ENCODE peak calls at places on chromosomes 4 and X, in seven cellular contexts. S is IMR-90, D is colonic mucosa, G is heart left ventricle, U is tibial artery, L is kidney epithelial cell, Q is left lung. H is an unnamed sample.

GRCh38 chr4:75432683-75433082 is 81.5 kb downstream of the RCHY1 start:
- DNase-seq in S (peak; percentile 7), D (no peak), G (no peak), U (no peak), L (no peak), Q (no peak), H (no peak)

GRCh38 chr4:156547439-156547838 is 424.2 kb downstream of the PDGFC start:
- DNase-seq in S (peak; percentile 97), D (no peak), G (no peak), U (no peak), L (peak; percentile 88), Q (no peak), H (peak; percentile 87)

GRCh38 chr4:101885574-101885973 is 95.0 kb downstream of the BANK1 start:
- DNase-seq in S (no peak), D (no peak), G (no peak), U (no peak), L (no peak), Q (no peak), H (no peak)

GRCh38 chrX:56569378-56570061 is 6.1 kb downstream of the UBQLN2 start:
- DNase-seq in S (peak; percentile 3), D (no peak), G (no peak), U (no peak), L (no peak), Q (no peak), H (no peak)

GRCh38 chrX:38216642-38217041 is 4.0 kb downstream of the SRPX start:
- DNase-seq in S (no peak), D (no peak), G (no peak), U (no peak), L (no peak), Q (no peak), H (no peak)

GRCh38 chr4:6339818-6340445 is 70.3 kb downstream of the WFS1 start:
- DNase-seq in S (no peak), D (no peak), G (no peak), U (no peak), L (no peak), Q (peak; percentile 63), H (no peak)

GRCh38 chr4:82839624-82840023 is 41.0 kb upstream of the SCD5 start:
- DNase-seq in S (peak; percentile 69), D (no peak), G (no peak), U (no peak), L (no peak), Q (no peak), H (no peak)

GRCh38 chr4:8283161-8283560 is 13.6 kb downstream of the HTRA3 start:
- DNase-seq in S (no peak), D (no peak), G (peak; percentile 17), U (no peak), L (no peak), Q (peak; percentile 51), H (no peak)

GRCh38 chrX:73964607-73965006 is 339.4 kb upstream of the ZCCHC13 start:
- DNase-seq in S (no peak), D (no peak), G (no peak), U (no peak), L (peak; percentile 41), Q (no peak), H (no peak)

GRCh38 chr4:155079866-155080265 is 128.6 kb upstream of the NPY2R start:
- DNase-seq in S (no peak), D (no peak), G (no peak), U (no peak), L (peak; percentile 14), Q (no peak), H (no peak)

GRCh38 chr4:119977135-119977534 is 89.5 kb downstream of the MAD2L1 start:
- DNase-seq in S (no peak), D (no peak), G (no peak), U (no peak), L (no peak), Q (no peak), H (no peak)

GRCh38 chrX:131729295-131729694 is 185.4 kb downstream of the OR13H1 start:
- DNase-seq in S (peak; percentile 88), D (peak; percentile 89), G (peak; percentile 90), U (no peak), L (no peak), Q (no peak), H (no peak)

GRCh38 chr4:4200624-4201023 is 26.1 kb downstream of the OTOP1 start:
- DNase-seq in S (peak; percentile 4), D (no peak), G (no peak), U (no peak), L (no peak), Q (no peak), H (no peak)

GRCh38 chrX:36898301-36898700 is 109.9 kb upstream of the FAM47C start:
- DNase-seq in S (peak; percentile 0), D (no peak), G (no peak), U (no peak), L (peak; percentile 2), Q (no peak), H (no peak)

GRCh38 chr4:108068422-108068821 is 78.7 kb downstream of the HADH start:
- DNase-seq in S (no peak), D (no peak), G (no peak), U (no peak), L (no peak), Q (no peak), H (peak; percentile 31)

DNA sequence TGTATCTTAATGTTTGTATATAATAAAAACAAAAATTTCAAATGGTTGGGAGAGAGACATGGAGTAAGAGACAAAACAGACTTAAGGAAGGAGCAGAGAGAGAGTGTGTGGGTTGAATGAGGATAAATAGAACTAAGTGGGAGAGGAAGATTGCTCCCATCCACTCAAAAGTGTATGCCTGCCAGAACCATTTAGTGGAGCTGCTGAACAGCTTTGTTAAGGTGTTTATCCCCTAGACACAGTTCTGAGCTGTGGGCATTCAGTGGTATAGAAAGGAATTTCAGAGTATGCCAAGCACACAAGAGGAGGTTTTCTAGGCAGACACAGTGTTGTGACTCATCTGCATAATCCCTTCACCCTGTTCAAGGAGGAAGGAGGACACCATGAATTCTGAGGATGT is 508.6 kb upstream of the EPHA5 start:
- DNase-seq in S (no peak), D (no peak), G (no peak), U (no peak), L (peak; percentile 12), Q (no peak), H (peak; percentile 35)
- TF ChIP-seq CTCF in S (no peak), D (no peak), G (no peak), U (no peak), L (no peak), Q (no peak), H (no peak)

GRCh38 chr4:453267-453666 is 45.7 kb downstream of the ZNF721 start:
- DNase-seq in S (no peak), D (no peak), G (no peak), U (no peak), L (no peak), Q (no peak), H (no peak)
- H3K36me3 ChIP-seq in S (peaks cover 36% of the 10 kb centered on the region), D (peaks cover 5% of the 10 kb centered on the region), G (peaks cover 60% of the 10 kb centered on the region), U (peaks cover 75% of the 10 kb centered on the region), L (peaks cover 4% of the 10 kb centered on the region), Q (peaks cover 93% of the 10 kb centered on the region), H (peaks cover 3% of the 10 kb centered on the region)

DNA sequence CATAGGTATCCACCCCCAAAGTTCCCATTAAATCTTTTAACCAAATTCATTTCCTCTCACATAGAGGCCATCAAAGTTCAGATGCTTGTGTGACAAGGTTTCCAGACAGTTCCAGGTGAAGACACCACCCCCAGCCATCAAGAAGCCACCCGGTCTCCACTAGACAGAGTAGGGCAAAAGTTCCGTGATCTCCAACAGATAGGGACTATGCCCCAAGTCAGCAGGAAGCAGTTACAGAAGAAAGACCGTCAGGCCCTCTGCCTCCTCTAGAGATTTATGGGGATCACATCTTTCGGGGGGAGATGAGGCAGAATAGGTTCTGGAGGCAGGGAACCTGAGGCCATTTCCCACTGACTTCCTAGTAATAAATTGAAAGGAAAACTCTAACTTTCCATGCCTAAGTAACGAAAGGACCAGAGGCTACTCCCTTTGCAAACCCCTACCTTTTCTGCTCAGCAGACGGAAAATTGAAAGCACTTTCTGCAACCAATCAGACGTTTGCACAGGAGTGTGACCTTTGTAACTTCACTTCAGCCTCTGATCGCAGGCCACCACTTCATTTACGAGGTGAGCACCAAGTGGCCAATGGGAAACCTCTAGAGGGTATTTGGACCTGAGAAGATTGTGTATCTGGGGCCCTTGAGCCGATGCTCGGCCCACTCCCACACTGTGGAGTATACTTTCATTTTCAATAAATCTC is 18.5 kb upstream of the ZNF280C start:
- DNase-seq in S (no peak), D (no peak), G (no peak), U (no peak), L (no peak), Q (no peak), H (no peak)
- H3K4me3 ChIP-seq in S (no peak overlapping the region), D (no peak overlapping the region), G (no peak overlapping the region), U (no peak overlapping the region), L (no peak overlapping the region), Q (no peak overlapping the region), H (no peak overlapping the region)

DNA sequence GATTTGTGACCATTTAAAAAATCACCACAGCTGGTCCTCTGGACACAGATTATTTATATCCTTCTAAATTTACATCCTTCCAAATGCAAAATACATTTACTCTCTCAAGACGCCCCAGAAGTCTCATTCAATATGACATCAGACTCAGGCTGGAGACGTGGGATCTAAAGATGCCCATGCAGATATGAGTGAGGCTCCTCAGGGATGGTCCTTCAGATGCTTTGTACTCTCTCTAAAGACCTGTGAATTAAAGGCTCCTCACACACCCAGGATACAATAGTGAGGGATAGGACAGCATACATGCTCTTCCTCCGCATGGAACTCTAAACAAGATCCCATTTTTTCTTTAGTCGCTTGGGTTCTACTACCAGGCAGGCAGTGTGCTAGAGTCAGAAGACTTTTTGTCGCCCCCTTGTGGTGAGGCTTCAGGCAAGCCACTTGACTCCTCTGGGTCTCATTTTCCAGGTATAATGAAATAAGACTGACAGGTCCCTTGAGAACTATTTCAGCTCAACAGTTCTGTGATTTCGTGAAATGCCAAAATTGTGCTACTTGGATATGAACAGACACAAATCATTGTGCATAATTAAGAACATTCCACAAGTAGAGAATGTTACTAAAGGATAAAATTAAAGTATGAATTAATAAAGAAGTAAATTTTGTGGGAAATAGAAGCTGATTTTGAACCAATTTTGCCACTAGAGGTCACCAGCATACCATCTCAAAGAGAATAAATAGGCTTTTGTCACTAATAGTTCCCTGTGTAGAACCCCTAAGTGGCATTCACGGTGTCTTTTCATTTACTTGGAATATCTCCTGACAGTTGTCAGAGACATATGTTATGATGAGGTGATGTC is 13.6 kb upstream of the SCOC start:
- DNase-seq in S (peak; percentile 81), D (peak; percentile 90), G (peak; percentile 75), U (peak; percentile 71), L (no peak), Q (no peak), H (no peak)
- TF ChIP-seq CTCF in S (peak; percentile 64), D (peak; percentile 93), G (peak; percentile 82), U (peak; percentile 72), L (peak; percentile 75), Q (peak; percentile 87), H (peak; percentile 83)

GRCh38 chrX:47218920-47219815 is 687 bp downstream of the CDK16 start:
- DNase-seq in S (no peak), D (peak; percentile 69), G (peak; percentile 72), U (peak; percentile 73), L (no peak), Q (peak; percentile 82), H (no peak)
- H3K36me3 ChIP-seq in S (peaks cover 38% of the 10 kb centered on the region), D (peaks cover 8% of the 10 kb centered on the region), G (peaks cover 40% of the 10 kb centered on the region), U (peaks cover 36% of the 10 kb centered on the region), L (peaks cover 4% of the 10 kb centered on the region), Q (peaks cover 34% of the 10 kb centered on the region), H (peaks cover 14% of the 10 kb centered on the region)

GRCh38 chrX:11210397-11210796 is 82.8 kb upstream of the AMELX start:
- DNase-seq in S (no peak), D (no peak), G (no peak), U (no peak), L (no peak), Q (no peak), H (no peak)
- H3K4me3 ChIP-seq in S (no peak overlapping the region), D (no peak overlapping the region), G (no peak overlapping the region), U (no peak overlapping the region), L (no peak overlapping the region), Q (no peak overlapping the region), H (no peak overlapping the region)